ENCODE peak calls at places on chromosome 9, in seven cellular contexts. One of them, this sample, is unnamed.

GRCh38 chr9:115593587-115594091 is 475.7 kb upstream of the TNC start:
- DNase-seq in NCI-H1694 treated with DMSO at 0.1 percent for 48 hours: peak
- DNase-seq in CD4-positive, alpha-beta T cell: no peak
- DNase-seq in stimulated activated CD4-positive, alpha-beta T cell treated with anti-CD3 and anti-CD28 coated beads, Interleukin-2, amount 100 ng/mL, for 24 hours: no peak
- DNase-seq in activated CD8-positive, alpha-beta T cell treated with anti-CD3 and anti-CD28 coated beads for 36 hours: no peak
- DNase-seq in iPS DF 6.9: peak
- DNase-seq in SHP77: peak
- DNase-seq in this sample: no peak

GRCh38 chr9:38371495-38371894 is 21.0 kb upstream of the ALDH1B1 start:
- DNase-seq in activated CD8-positive, alpha-beta T cell treated with anti-CD3 and anti-CD28 coated beads for 36 hours: peak
- DNase-seq in stimulated activated CD4-positive, alpha-beta T cell treated with anti-CD3 and anti-CD28 coated beads, Interleukin-2, amount 100 ng/mL, for 24 hours: no peak
- DNase-seq in NCI-H1694 treated with DMSO at 0.1 percent for 48 hours: peak
- DNase-seq in iPS DF 6.9: no peak
- DNase-seq in SHP77: peak
- DNase-seq in CD4-positive, alpha-beta T cell: no peak
- DNase-seq in this sample: no peak

GRCh38 chr9:5140151-5140550 is 45.3 kb downstream of the INSL6 start:
- DNase-seq in iPS DF 6.9: no peak
- DNase-seq in CD4-positive, alpha-beta T cell: no peak
- DNase-seq in activated CD8-positive, alpha-beta T cell treated with anti-CD3 and anti-CD28 coated beads for 36 hours: no peak
- DNase-seq in SHP77: no peak
- DNase-seq in NCI-H1694 treated with DMSO at 0.1 percent for 48 hours: no peak
- DNase-seq in stimulated activated CD4-positive, alpha-beta T cell treated with anti-CD3 and anti-CD28 coated beads, Interleukin-2, amount 100 ng/mL, for 24 hours: no peak
- DNase-seq in this sample: no peak

GRCh38 chr9:115691686-115692085 is 461.9 kb upstream of the PAPPA start:
- DNase-seq in activated CD8-positive, alpha-beta T cell treated with anti-CD3 and anti-CD28 coated beads for 36 hours: no peak
- DNase-seq in NCI-H1694 treated with DMSO at 0.1 percent for 48 hours: no peak
- DNase-seq in CD4-positive, alpha-beta T cell: no peak
- DNase-seq in SHP77: no peak
- DNase-seq in iPS DF 6.9: no peak
- DNase-seq in stimulated activated CD4-positive, alpha-beta T cell treated with anti-CD3 and anti-CD28 coated beads, Interleukin-2, amount 100 ng/mL, for 24 hours: no peak
- DNase-seq in this sample: no peak

GRCh38 chr9:121369595-121370265 is at the start of gene STOM:
- DNase-seq in iPS DF 6.9: peak
- DNase-seq in activated CD8-positive, alpha-beta T cell treated with anti-CD3 and anti-CD28 coated beads for 36 hours: peak
- DNase-seq in stimulated activated CD4-positive, alpha-beta T cell treated with anti-CD3 and anti-CD28 coated beads, Interleukin-2, amount 100 ng/mL, for 24 hours: peak
- DNase-seq in CD4-positive, alpha-beta T cell: peak
- DNase-seq in NCI-H1694 treated with DMSO at 0.1 percent for 48 hours: no peak
- DNase-seq in SHP77: no peak
- DNase-seq in this sample: no peak

GRCh38 chr9:96566401-96567202 is 53.0 kb downstream of the CDC14B start:
- DNase-seq in activated CD8-positive, alpha-beta T cell treated with anti-CD3 and anti-CD28 coated beads for 36 hours: peak
- DNase-seq in iPS DF 6.9: peak
- DNase-seq in stimulated activated CD4-positive, alpha-beta T cell treated with anti-CD3 and anti-CD28 coated beads, Interleukin-2, amount 100 ng/mL, for 24 hours: peak
- DNase-seq in SHP77: no peak
- DNase-seq in NCI-H1694 treated with DMSO at 0.1 percent for 48 hours: peak
- DNase-seq in CD4-positive, alpha-beta T cell: peak
- DNase-seq in this sample: peak

GRCh38 chr9:34869390-34869789 is 88.7 kb upstream of the PHF24 start:
- DNase-seq in iPS DF 6.9: no peak
- DNase-seq in NCI-H1694 treated with DMSO at 0.1 percent for 48 hours: no peak
- DNase-seq in CD4-positive, alpha-beta T cell: no peak
- DNase-seq in SHP77: no peak
- DNase-seq in stimulated activated CD4-positive, alpha-beta T cell treated with anti-CD3 and anti-CD28 coated beads, Interleukin-2, amount 100 ng/mL, for 24 hours: no peak
- DNase-seq in activated CD8-positive, alpha-beta T cell treated with anti-CD3 and anti-CD28 coated beads for 36 hours: peak
- DNase-seq in this sample: no peak

GRCh38 chr9:13744233-13744954 is 464.9 kb upstream of the MPDZ start:
- DNase-seq in activated CD8-positive, alpha-beta T cell treated with anti-CD3 and anti-CD28 coated beads for 36 hours: no peak
- DNase-seq in CD4-positive, alpha-beta T cell: no peak
- DNase-seq in NCI-H1694 treated with DMSO at 0.1 percent for 48 hours: no peak
- DNase-seq in stimulated activated CD4-positive, alpha-beta T cell treated with anti-CD3 and anti-CD28 coated beads, Interleukin-2, amount 100 ng/mL, for 24 hours: no peak
- DNase-seq in SHP77: no peak
- DNase-seq in iPS DF 6.9: no peak
- DNase-seq in this sample: no peak

GRCh38 chr9:8760000-8760767 is 960.6 kb upstream of the DMAC1 start:
- DNase-seq in iPS DF 6.9: no peak
- DNase-seq in NCI-H1694 treated with DMSO at 0.1 percent for 48 hours: no peak
- DNase-seq in SHP77: no peak
- DNase-seq in CD4-positive, alpha-beta T cell: no peak
- DNase-seq in stimulated activated CD4-positive, alpha-beta T cell treated with anti-CD3 and anti-CD28 coated beads, Interleukin-2, amount 100 ng/mL, for 24 hours: no peak
- DNase-seq in activated CD8-positive, alpha-beta T cell treated with anti-CD3 and anti-CD28 coated beads for 36 hours: no peak
- DNase-seq in this sample: no peak

GRCh38 chr9:107847977-107848376 is 358.4 kb upstream of the KLF4 start:
- DNase-seq in NCI-H1694 treated with DMSO at 0.1 percent for 48 hours: no peak
- DNase-seq in iPS DF 6.9: no peak
- DNase-seq in CD4-positive, alpha-beta T cell: no peak
- DNase-seq in stimulated activated CD4-positive, alpha-beta T cell treated with anti-CD3 and anti-CD28 coated beads, Interleukin-2, amount 100 ng/mL, for 24 hours: no peak
- DNase-seq in activated CD8-positive, alpha-beta T cell treated with anti-CD3 and anti-CD28 coated beads for 36 hours: no peak
- DNase-seq in SHP77: no peak
- DNase-seq in this sample: no peak

GRCh38 chr9:116103976-116104820 is 49.4 kb upstream of the PAPPA start:
- DNase-seq in iPS DF 6.9: no peak
- DNase-seq in SHP77: no peak
- DNase-seq in stimulated activated CD4-positive, alpha-beta T cell treated with anti-CD3 and anti-CD28 coated beads, Interleukin-2, amount 100 ng/mL, for 24 hours: no peak
- DNase-seq in NCI-H1694 treated with DMSO at 0.1 percent for 48 hours: no peak
- DNase-seq in CD4-positive, alpha-beta T cell: no peak
- DNase-seq in activated CD8-positive, alpha-beta T cell treated with anti-CD3 and anti-CD28 coated beads for 36 hours: no peak
- DNase-seq in this sample: no peak